ENCODE peak calls at places on chromosome 1, in four cellular contexts. R, D, P and F are unnamed samples.
A peak's percentile ranks its signal among the peaks of the same experiment; 100 is the strongest.

GRCh38 chr1:15994590-15995351 is 9.3 kb upstream of the SRARP start:
- DNase-seq in R (peak; percentile 45), P (peak; percentile 71), D (peak; percentile 50), F (no peak)

GRCh38 chr1:54883349-54884102 is 3.5 kb downstream of the DHCR24 start:
- DNase-seq in D (no peak), R (no peak), P (no peak), F (no peak)

GRCh38 chr1:12643079-12643478 is 806 bp upstream of the AADACL4 start:
- DNase-seq in P (no peak), R (no peak), D (no peak), F (no peak)

GRCh38 chr1:176102243-176102642 is 104.8 kb downstream of the COP1 start:
- DNase-seq in P (no peak), R (no peak), D (no peak), F (no peak)

GRCh38 chr1:50644447-50645105 is 221.3 kb upstream of the DMRTA2 start:
- DNase-seq in P (no peak), R (no peak), D (no peak), F (no peak)

GRCh38 chr1:167502192-167502551 is 16.2 kb downstream of the CD247 start:
- DNase-seq in D (no peak), R (no peak), P (no peak), F (no peak)

GRCh38 chr1:154155282-154155681 is 409 bp upstream of the NUP210L start:
- DNase-seq in D (peak; percentile 16), R (no peak), P (no peak), F (no peak)

GRCh38 chr1:198320748-198321147 is 163.9 kb downstream of the NEK7 start:
- DNase-seq in D (no peak), R (no peak), P (no peak), F (no peak)

GRCh38 chr1:33161061-33161681 is 20.7 kb downstream of the TRIM62 start:
- DNase-seq in D (no peak), R (no peak), P (no peak), F (no peak)

GRCh38 chr1:47536646-47537118 is 98.8 kb downstream of the FOXD2 start:
- DNase-seq in D (no peak), R (no peak), P (no peak), F (no peak)

GRCh38 chr1:90973897-90974798 is 47.7 kb downstream of the ZNF644 start:
- DNase-seq in P (no peak), R (no peak), D (peak; percentile 41), F (no peak)

GRCh38 chr1:221069178-221069903 is 190.1 kb downstream of the HLX start:
- DNase-seq in P (no peak), R (no peak), D (no peak), F (no peak)

GRCh38 chr1:200342511-200343400 is 67.1 kb downstream of the ZNF281 start:
- DNase-seq in P (no peak), R (no peak), D (peak; percentile 43), F (no peak)

GRCh38 chr1:229229137-229229720 is 41.7 kb upstream of the RAB4A start:
- DNase-seq in P (no peak), D (no peak), R (no peak), F (no peak)

GRCh38 chr1:174964261-174964984 is 35.3 kb upstream of the CACYBP start:
- DNase-seq in R (no peak), P (no peak), D (no peak), F (no peak)

GRCh38 chr1:234608720-234609527 is 1.1 kb downstream of the IRF2BP2 start:
- DNase-seq in P (peak; percentile 81), R (no peak), D (no peak), F (no peak)

GRCh38 chr1:206578959-206579358 is 33.3 kb downstream of the EIF2D start:
- DNase-seq in R (no peak), D (no peak), P (peak; percentile 17), F (no peak)

GRCh38 chr1:51750218-51750617 is 128.3 kb downstream of the NRDC start:
- DNase-seq in P (no peak), D (no peak), R (no peak), F (no peak)

GRCh38 chr1:52055066-52055853 is at the start of gene TXNDC12:
- DNase-seq in R (peak; percentile 58), D (peak; percentile 86), P (peak; percentile 87), F (peak; percentile 59)

GRCh38 chr1:44881011-44881632 is 38.1 kb upstream of the PTCH2 start:
- DNase-seq in R (no peak), P (no peak), D (peak; percentile 85), F (no peak)

GRCh38 chr1:58839871-58840835 is 56.3 kb upstream of the JUN start:
- DNase-seq in R (no peak), D (peak; percentile 43), P (no peak), F (no peak)

GRCh38 chr1:226310637-226311195 is 1.8 kb upstream of the LIN9 start:
- DNase-seq in R (no peak), D (no peak), P (no peak), F (no peak)

GRCh38 chr1:156813750-156814570 is 2.7 kb downstream of the SH2D2A start:
- DNase-seq in D (no peak), P (peak; percentile 71), R (peak; percentile 74), F (no peak)

GRCh38 chr1:3016641-3017439 is 4.4 kb upstream of the ACTRT2 start:
- DNase-seq in R (no peak), D (no peak), P (no peak), F (no peak)

GRCh38 chr1:9835758-9836631 is 12.2 kb upstream of the CLSTN1 start:
- DNase-seq in P (no peak), D (no peak), R (no peak), F (no peak)

GRCh38 chr1:115890618-115891017 is 49.7 kb upstream of the NHLH2 start:
- DNase-seq in D (no peak), P (no peak), R (no peak), F (no peak)

GRCh38 chr1:100034465-100034864 is 64.7 kb downstream of the SLC35A3 start:
- DNase-seq in D (no peak), P (no peak), R (no peak), F (no peak)

GRCh38 chr1:195939844-195940243 is 668.4 kb downstream of the KCNT2 start:
- DNase-seq in R (no peak), D (no peak), P (no peak), F (no peak)

GRCh38 chr1:17792421-17792820 is 37.3 kb downstream of the ACTL8 start:
- DNase-seq in P (no peak), R (no peak), D (no peak), F (no peak)

GRCh38 chr1:86521522-86521891 is 25.4 kb upstream of the CLCA4 start:
- DNase-seq in R (no peak), D (no peak), P (no peak), F (no peak)

GRCh38 chr1:15155760-15156743 is 2.5 kb downstream of the TMEM51 start:
- DNase-seq in P (no peak), D (no peak), R (no peak), F (no peak)